ENCODE peak calls at places on chromosomes 5 and 9, in four cellular contexts. I is spleen, G is astrocyte of the spinal cord, H is pancreas. A is an unnamed sample.

GRCh38 chr5:87120518-87121314 is 147.0 kb upstream of the RASA1 start:
- DNase-seq in I (no peak), G (peak; percentile 95), H (no peak), A (peak; percentile 89)

GRCh38 chr5:9339206-9339818 is 206.6 kb downstream of the SEMA5A start:
- DNase-seq in G (no peak), H (no peak), I (no peak), A (no peak)

GRCh38 chr5:54491326-54491725 is 26.2 kb upstream of the SNX18 start:
- DNase-seq in H (no peak), G (no peak), I (no peak), A (no peak)

GRCh38 chr9:110886832-110887231 is 151.4 kb downstream of the LPAR1 start:
- DNase-seq in G (peak; percentile 51), H (no peak), I (no peak), A (no peak)

GRCh38 chr5:32462618-32463017 is 18.1 kb upstream of the ZFR start:
- DNase-seq in I (no peak), G (peak; percentile 30), H (no peak), A (no peak)

GRCh38 chr9:21993893-21994525 is at the start of gene CDKN2A:
- DNase-seq in G (no peak), H (peak; percentile 51), I (peak; percentile 93), A (no peak)

GRCh38 chr9:129098328-129098727 is 12.3 kb downstream of the CRAT start:
- DNase-seq in G (no peak), I (no peak), H (no peak), A (no peak)

GRCh38 chr5:149213264-149213663 is 58.4 kb upstream of the AFAP1L1 start:
- DNase-seq in I (no peak), G (no peak), H (no peak), A (no peak)

DNA sequence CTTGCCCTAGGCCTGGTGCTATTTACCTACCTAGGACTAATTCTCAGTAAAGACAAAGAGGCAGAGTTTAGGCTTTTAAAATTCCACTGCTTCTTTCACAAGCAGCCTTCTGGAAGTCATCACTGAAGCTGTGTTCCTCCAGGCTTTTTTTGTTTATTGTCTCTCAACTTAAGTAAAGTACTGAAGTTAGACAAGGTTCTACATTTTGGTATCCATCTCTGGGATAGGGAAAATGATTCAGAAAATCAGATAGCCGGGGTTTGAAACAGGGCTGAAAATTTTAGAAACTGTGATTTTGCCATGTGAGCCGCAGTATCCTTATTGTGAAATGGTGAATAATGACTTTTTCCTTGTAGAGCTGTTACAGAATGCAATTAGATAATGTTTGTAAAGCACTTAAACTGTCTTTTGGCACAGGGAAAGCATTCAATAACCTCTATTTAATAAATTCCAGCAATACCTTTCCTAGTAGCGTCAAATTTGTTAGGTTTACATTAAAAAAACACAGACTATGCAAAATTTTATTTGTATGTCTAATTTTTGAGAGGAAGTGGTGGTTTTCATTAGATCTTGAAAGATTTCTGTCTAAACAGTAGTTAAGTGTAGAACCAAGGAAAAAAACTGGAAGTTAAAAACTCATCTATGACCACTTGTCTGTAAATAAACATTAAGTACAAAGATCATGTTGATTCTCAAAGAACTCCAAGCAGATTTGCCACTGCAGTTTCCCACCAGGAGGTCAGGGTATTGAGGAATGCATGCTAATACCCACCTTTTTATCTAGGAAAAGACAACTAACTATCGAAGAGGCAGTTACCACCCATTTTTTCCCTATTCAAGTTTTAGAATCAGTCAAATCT is 2.2 kb downstream of the STOM start:
- DNase-seq in G (no peak), I (no peak), H (no peak), A (no peak)
- H3K4me3 ChIP-seq in G (no peak overlapping the region), I (peak overlapping the region; percentile 81), H (no peak overlapping the region), A (no peak overlapping the region)

GRCh38 chr5:172732201-172732865 is 38.7 kb downstream of the DUSP1 start:
- DNase-seq in H (no peak), G (no peak), I (no peak), A (no peak)

GRCh38 chr5:172735141-172735831 is 35.7 kb downstream of the DUSP1 start:
- DNase-seq in H (no peak), I (no peak), G (no peak), A (no peak)

GRCh38 chr5:172733974-172734346 is 37.0 kb downstream of the DUSP1 start:
- DNase-seq in H (no peak), I (no peak), G (no peak), A (no peak)

GRCh38 chr5:172731286-172732073 is 39.5 kb downstream of the DUSP1 start:
- DNase-seq in H (peak; percentile 87), G (no peak), I (no peak), A (no peak)

GRCh38 chr5:172733179-172733973 is 37.6 kb downstream of the DUSP1 start:
- DNase-seq in I (no peak), H (no peak), G (peak; percentile 96), A (peak; percentile 91)
- H3K4me3 ChIP-seq in I (no peak overlapping the region), H (no peak overlapping the region), G (no peak overlapping the region), A (no peak overlapping the region)

GRCh38 chr9:92804727-92805126 is 40.1 kb upstream of the BICD2 start:
- DNase-seq in H (no peak), I (no peak), G (no peak), A (no peak)

GRCh38 chr9:92807031-92807756 is 42.6 kb upstream of the BICD2 start:
- DNase-seq in H (no peak), I (no peak), G (no peak), A (no peak)

GRCh38 chr9:92808726-92809451 is 44.3 kb upstream of the BICD2 start:
- DNase-seq in G (peak; percentile 66), H (peak; percentile 72), I (peak; percentile 87), A (peak; percentile 28)

GRCh38 chr9:92807757-92808725 is 43.4 kb upstream of the BICD2 start:
- DNase-seq in H (peak; percentile 29), I (peak; percentile 76), G (no peak), A (no peak)
- H3K4me3 ChIP-seq in H (no peak overlapping the region), I (peak overlapping the region; percentile 38), G (no peak overlapping the region), A (no peak overlapping the region)

GRCh38 chr5:58150936-58151335 is 308.9 kb downstream of the PLK2 start:
- DNase-seq in G (no peak), I (no peak), H (no peak), A (no peak)

GRCh38 chr5:58151414-58151813 is 308.5 kb downstream of the PLK2 start:
- DNase-seq in H (no peak), I (no peak), G (no peak), A (no peak)

GRCh38 chr5:58153255-58153654 is 306.6 kb downstream of the PLK2 start:
- DNase-seq in H (no peak), I (no peak), G (no peak), A (no peak)

GRCh38 chr5:58156977-58157701 is 302.7 kb downstream of the PLK2 start:
- DNase-seq in H (peak; percentile 15), G (peak; percentile 39), I (no peak), A (no peak)

DNA sequence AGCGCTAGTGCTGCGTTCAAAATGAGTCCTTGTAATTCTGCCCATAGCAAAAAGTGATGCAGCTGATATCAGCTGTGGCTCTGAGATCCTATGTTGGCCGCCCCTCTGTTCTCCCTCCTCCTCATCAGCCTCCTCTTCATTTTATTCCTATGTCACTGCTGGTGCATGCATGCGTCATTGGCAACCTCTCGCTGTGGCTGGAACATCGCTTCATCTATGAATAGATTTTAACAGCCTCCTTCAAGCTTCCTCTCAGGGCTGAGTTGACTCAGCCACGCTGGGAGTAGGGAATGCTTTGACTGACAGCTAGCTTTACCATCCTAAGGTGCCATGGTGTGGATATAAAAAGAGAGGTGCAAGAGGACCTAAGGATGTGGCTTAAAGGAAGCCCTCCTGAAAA is 303.5 kb downstream of the PLK2 start:
- DNase-seq in I (no peak), H (no peak), G (peak; percentile 60), A (peak; percentile 31)
- H3K4me3 ChIP-seq in I (no peak overlapping the region), H (no peak overlapping the region), G (no peak overlapping the region), A (no peak overlapping the region)

DNA sequence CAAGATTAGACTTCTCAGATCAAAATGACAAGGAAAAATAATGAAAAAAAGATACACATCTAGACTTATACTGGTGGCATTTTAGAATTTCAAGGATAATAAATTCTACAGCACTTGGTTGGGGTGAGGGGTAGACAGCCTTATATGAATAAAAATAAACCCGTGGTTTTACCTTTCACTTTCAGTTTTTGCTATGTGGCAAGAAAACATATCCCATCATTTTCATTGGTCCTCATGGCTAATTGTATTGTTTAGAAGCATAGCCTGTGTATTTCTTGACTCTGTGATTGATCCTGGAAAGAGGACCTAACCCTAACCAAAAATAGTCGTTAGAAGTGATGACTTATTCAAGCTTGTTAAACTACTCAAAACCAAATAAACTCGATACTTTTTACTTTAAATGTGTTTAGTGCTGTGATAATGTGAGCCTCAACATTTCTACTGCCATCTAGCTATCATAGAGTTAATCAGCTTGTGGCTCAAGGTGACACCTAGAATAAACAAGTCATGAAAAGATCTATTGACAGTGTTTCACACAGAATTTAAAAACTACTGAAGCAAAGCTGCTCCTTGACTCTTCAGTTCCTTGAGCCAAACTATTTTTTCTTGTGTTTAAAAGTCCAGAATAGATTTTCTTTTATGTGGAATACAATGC is 153.3 kb upstream of the IZUMO3 start:
- DNase-seq in H (no peak), G (peak; percentile 0), I (no peak), A (no peak)
- H3K4me3 ChIP-seq in H (no peak overlapping the region), G (no peak overlapping the region), I (no peak overlapping the region), A (no peak overlapping the region)

GRCh38 chr9:88197781-88198345 is 59.6 kb upstream of the SPATA31C2 start:
- DNase-seq in G (peak; percentile 65), I (no peak), H (no peak), A (peak; percentile 74)
- H3K4me3 ChIP-seq in G (no peak overlapping the region), I (no peak overlapping the region), H (no peak overlapping the region), A (no peak overlapping the region)

GRCh38 chr9:126624453-126624872 is 10.7 kb downstream of the LMX1B start:
- DNase-seq in H (no peak), I (no peak), G (no peak), A (no peak)
- H3K4me3 ChIP-seq in H (no peak overlapping the region), I (no peak overlapping the region), G (no peak overlapping the region), A (no peak overlapping the region)

DNA sequence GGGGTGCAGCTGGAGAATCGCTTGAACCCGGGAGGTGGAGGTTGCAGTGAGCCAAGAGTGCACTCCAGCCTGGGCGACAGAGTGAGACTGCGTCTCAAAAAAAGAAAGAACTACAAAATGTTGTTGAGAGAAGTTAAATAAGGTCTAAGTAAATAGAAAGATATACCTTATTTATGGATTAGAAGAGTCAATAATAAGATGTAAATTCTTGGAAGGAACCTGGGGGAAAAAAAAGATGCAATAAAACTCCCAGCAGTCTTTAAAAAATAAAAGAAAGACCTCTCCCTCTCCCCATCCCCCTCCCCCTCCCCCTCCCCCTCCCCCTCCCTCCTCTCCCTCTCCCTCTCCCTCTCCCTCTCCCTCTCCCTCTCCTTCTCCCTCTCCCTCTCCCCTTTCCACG is 15.5 kb upstream of the FAF2 start:
- DNase-seq in H (no peak), I (no peak), G (no peak), A (no peak)
- H3K4me3 ChIP-seq in H (no peak overlapping the region), I (no peak overlapping the region), G (no peak overlapping the region), A (no peak overlapping the region)

GRCh38 chr9:114207845-114208244 is 52.5 kb downstream of the COL27A1 start:
- DNase-seq in H (no peak), G (no peak), I (no peak), A (no peak)

GRCh38 chr9:114205171-114206015 is 50.1 kb downstream of the COL27A1 start:
- DNase-seq in H (no peak), G (no peak), I (no peak), A (no peak)

GRCh38 chr9:114206221-114206760 is 51.0 kb downstream of the COL27A1 start:
- DNase-seq in H (no peak), I (no peak), G (no peak), A (no peak)

GRCh38 chr9:114209151-114209550 is 53.8 kb downstream of the COL27A1 start:
- DNase-seq in I (peak; percentile 72), G (no peak), H (no peak), A (no peak)

GRCh38 chr9:114207034-114207815 is 51.9 kb downstream of the COL27A1 start:
- DNase-seq in H (no peak), I (peak; percentile 58), G (peak; percentile 29), A (no peak)
- H3K4me3 ChIP-seq in H (no peak overlapping the region), I (no peak overlapping the region), G (no peak overlapping the region), A (no peak overlapping the region)

A was measured in astrocyte of the cerebellum.